ENCODE peak calls at places on chromosomes 6 and 20, in five cellular contexts. D is NCI-H510A treated with DMSO at 0.1 percent for 48 hours; J is stimulated activated CD4-positive, alpha-beta T cell treated with anti-CD3 and anti-CD28 coated beads, TNF-alpha, amount 100 ng/mL, for 4 hours; L is lung; U is HTR-8/SVneo. P is an unnamed sample.

GRCh38 chr20:51457281-51457932 is 85.1 kb downstream of the NFATC2 start:
- DNase-seq in D (no peak), J (no peak), L (no peak), U (no peak), P (peak; percentile 46)

GRCh38 chr6:149646599-149646998 is 1.9 kb downstream of the KATNA1 start:
- DNase-seq in U (no peak), D (no peak), J (no peak), L (no peak), P (no peak)

GRCh38 chr6:144725731-144726522 is 440.8 kb downstream of the UTRN start:
- DNase-seq in U (peak; percentile 10), L (no peak), D (no peak), J (no peak), P (no peak)

GRCh38 chr6:32945106-32945761 is 4.4 kb upstream of the HLA-DMB start:
- DNase-seq in U (no peak), L (no peak), J (no peak), D (no peak), P (no peak)

GRCh38 chr6:37630281-37630799 is 67.3 kb downstream of the MDGA1 start:
- DNase-seq in D (no peak), J (no peak), U (peak; percentile 91), L (no peak), P (peak; percentile 28)

GRCh38 chr6:135675862-135676261 is 175.6 kb upstream of the PDE7B start:
- DNase-seq in J (no peak), D (no peak), L (no peak), U (peak; percentile 34), P (no peak)

GRCh38 chr6:54861846-54862616 is 15.5 kb downstream of the FAM83B start:
- DNase-seq in L (no peak), J (no peak), U (no peak), D (no peak), P (no peak)

GRCh38 chr6:129598244-129599187 is 111.5 kb downstream of the ARHGAP18 start:
- DNase-seq in D (peak; percentile 41), L (no peak), J (no peak), U (peak; percentile 68), P (no peak)

GRCh38 chr20:44209691-44210421 is 715 bp downstream of the OSER1 start:
- DNase-seq in L (no peak), J (no peak), U (no peak), D (no peak), P (no peak)

GRCh38 chr20:24379116-24379927 is 90.1 kb upstream of the SYNDIG1 start:
- DNase-seq in D (no peak), J (no peak), L (peak; percentile 28), U (no peak), P (no peak)

GRCh38 chr20:56542489-56543020 is 9.5 kb downstream of the FAM209B start:
- DNase-seq in D (no peak), L (no peak), J (no peak), U (no peak), P (no peak)

GRCh38 chr6:273441-274111 is 18.7 kb upstream of the DUSP22 start:
- DNase-seq in D (no peak), L (no peak), U (no peak), J (no peak), P (no peak)

GRCh38 chr20:19056909-19057308 is 155.5 kb upstream of the SLC24A3 start:
- DNase-seq in J (no peak), L (no peak), D (no peak), U (no peak), P (no peak)